ENCODE peak calls at places on chromosome 6, in five cellular contexts. W is K562, C is HepG2, A is H1, K is GM12878. T is an unnamed sample.
A peak's percentile ranks its signal among the peaks of the same experiment; 100 is the strongest.

GRCh38 chr6:11094411-11094851 is 797 bp downstream of the SMIM13 start:
- DNase-seq in W (peak; percentile 59), C (peak; percentile 50), A (peak; percentile 68), K (no peak), T (peak; percentile 41)

GRCh38 chr6:130900913-130901312 is 73.7 kb downstream of the SMLR1 start:
- DNase-seq in W (no peak), C (no peak), A (no peak), K (no peak), T (no peak)

GRCh38 chr6:160261991-160262718 is 3.5 kb upstream of the SLC22A2 start:
- DNase-seq in W (peak; percentile 70), C (peak; percentile 45), A (no peak), K (no peak), T (no peak)

GRCh38 chr6:166862287-166862977 is 93.9 kb downstream of the RNASET2 start:
- DNase-seq in W (no peak), C (no peak), A (peak; percentile 81), K (no peak), T (peak; percentile 53)

GRCh38 chr6:30103630-30104179 is 9.2 kb downstream of the TRIM31 start:
- DNase-seq in W (no peak), C (no peak), A (peak; percentile 58), K (no peak), T (no peak)

GRCh38 chr6:98845201-98846020 is 11.0 kb downstream of the POU3F2 start:
- DNase-seq in W (peak; percentile 71), C (peak; percentile 40), A (peak; percentile 95), K (peak; percentile 11), T (no peak)

GRCh38 chr6:152233547-152234320 is 403.4 kb downstream of the SYNE1 start:
- DNase-seq in W (no peak), C (no peak), A (no peak), K (no peak), T (no peak)

GRCh38 chr6:6775074-6775473 is 186.6 kb downstream of the LY86 start:
- DNase-seq in W (no peak), C (no peak), A (no peak), K (no peak), T (no peak)

GRCh38 chr6:53960311-53960710 is 150.9 kb upstream of the MLIP start:
- DNase-seq in W (no peak), C (no peak), A (no peak), K (no peak), T (no peak)

GRCh38 chr6:99434702-99435530 is 9.8 kb upstream of the PNISR start:
- DNase-seq in W (peak; percentile 19), C (peak; percentile 23), A (no peak), K (no peak), T (no peak)

GRCh38 chr6:3561745-3562144 is 104.9 kb upstream of the SLC22A23 start:
- DNase-seq in W (no peak), C (peak; percentile 20), A (no peak), K (no peak), T (no peak)

GRCh38 chr6:19525673-19526072 is 311.5 kb upstream of the ID4 start:
- DNase-seq in W (no peak), C (no peak), A (no peak), K (no peak), T (no peak)

GRCh38 chr6:160974304-160974771 is 17.2 kb upstream of the MAP3K4 start:
- DNase-seq in W (peak; percentile 49), C (no peak), A (no peak), K (no peak), T (no peak)

GRCh38 chr6:135088818-135089809 is 34.5 kb upstream of the HBS1L start:
- DNase-seq in W (peak; percentile 52), C (peak; percentile 25), A (no peak), K (peak; percentile 63), T (no peak)

GRCh38 chr6:142566628-142567396 is 265.0 kb downstream of the ADGRG6 start:
- DNase-seq in W (peak; percentile 75), C (peak; percentile 64), A (peak; percentile 92), K (peak; percentile 11), T (peak; percentile 23)

GRCh38 chr6:402901-403658 is 11.5 kb downstream of the IRF4 start:
- DNase-seq in W (no peak), C (no peak), A (no peak), K (no peak), T (no peak)

GRCh38 chr6:43286456-43286994 is 11.5 kb upstream of the SLC22A7 start:
- DNase-seq in W (no peak), C (no peak), A (no peak), K (no peak), T (no peak)

GRCh38 chr6:61887425-61887824 is 398.6 kb downstream of the KHDRBS2 start:
- DNase-seq in W (no peak), C (no peak), A (no peak), K (no peak), T (no peak)

GRCh38 chr6:45637611-45638257 is 260.0 kb upstream of the SUPT3H start:
- DNase-seq in W (no peak), C (no peak), A (no peak), K (no peak), T (no peak)

GRCh38 chr6:24757610-24758009 is 17.1 kb upstream of the GMNN start:
- DNase-seq in W (no peak), C (no peak), A (no peak), K (no peak), T (no peak)

GRCh38 chr6:28537509-28538140 is 11.9 kb downstream of the GPX5 start:
- DNase-seq in W (no peak), C (no peak), A (peak; percentile 76), K (peak; percentile 32), T (no peak)

GRCh38 chr6:146090474-146090873 is 61.6 kb downstream of the GRM1 start:
- DNase-seq in W (no peak), C (no peak), A (no peak), K (no peak), T (no peak)

GRCh38 chr6:131989036-131989435 is 37.9 kb upstream of the CCN2 start:
- DNase-seq in W (no peak), C (no peak), A (no peak), K (no peak), T (no peak)

DNA sequence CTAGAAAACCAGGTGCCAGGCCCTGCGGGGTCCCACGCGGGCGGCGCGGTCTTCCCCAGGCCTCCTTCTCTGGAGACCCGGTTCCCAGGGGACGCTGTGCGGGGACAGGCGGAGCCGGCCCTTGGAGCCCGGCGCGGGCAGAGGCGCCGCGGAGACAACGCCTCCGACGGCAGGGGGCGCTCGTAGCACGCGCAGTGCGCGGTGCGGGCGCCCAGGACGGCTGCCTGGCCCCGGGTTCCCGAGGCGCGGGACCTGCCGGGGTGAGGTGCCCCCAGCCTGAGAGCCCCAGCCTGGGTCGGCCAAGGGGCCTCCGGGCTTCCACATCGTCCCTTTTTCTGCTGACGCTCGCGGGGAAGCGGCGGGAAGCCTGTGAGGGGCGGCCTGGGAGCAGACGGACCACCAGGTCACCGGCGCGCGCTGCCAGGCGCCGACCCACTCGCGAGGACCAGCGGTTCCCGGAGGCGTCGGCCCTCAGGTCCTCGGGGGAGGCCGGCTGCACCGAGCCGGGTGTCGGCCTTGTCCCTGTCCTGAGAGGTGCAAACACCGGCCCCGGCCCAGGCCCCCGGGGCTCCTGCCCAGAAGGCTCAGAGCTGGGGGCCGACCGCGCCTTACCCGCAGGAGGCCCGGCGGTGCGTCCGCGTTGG is 5.2 kb upstream of the FOXC1 start:
- DNase-seq in W (peak; percentile 85), C (peak; percentile 54), A (peak; percentile 93), K (no peak), T (peak; percentile 82)
- TF ChIP-seq TAF1 in W (no peak), C (no peak), A (no peak), K (no peak), T (no peak)

GRCh38 chr6:113873043-113873667 is 16.0 kb downstream of the MARCKS start:
- DNase-seq in W (no peak), C (peak; percentile 88), A (no peak), K (no peak), T (no peak)
- TF ChIP-seq POLR2A in W (no peak), C (peak; percentile 24), A (no peak), K (no peak), T (peak; percentile 28)

DNA sequence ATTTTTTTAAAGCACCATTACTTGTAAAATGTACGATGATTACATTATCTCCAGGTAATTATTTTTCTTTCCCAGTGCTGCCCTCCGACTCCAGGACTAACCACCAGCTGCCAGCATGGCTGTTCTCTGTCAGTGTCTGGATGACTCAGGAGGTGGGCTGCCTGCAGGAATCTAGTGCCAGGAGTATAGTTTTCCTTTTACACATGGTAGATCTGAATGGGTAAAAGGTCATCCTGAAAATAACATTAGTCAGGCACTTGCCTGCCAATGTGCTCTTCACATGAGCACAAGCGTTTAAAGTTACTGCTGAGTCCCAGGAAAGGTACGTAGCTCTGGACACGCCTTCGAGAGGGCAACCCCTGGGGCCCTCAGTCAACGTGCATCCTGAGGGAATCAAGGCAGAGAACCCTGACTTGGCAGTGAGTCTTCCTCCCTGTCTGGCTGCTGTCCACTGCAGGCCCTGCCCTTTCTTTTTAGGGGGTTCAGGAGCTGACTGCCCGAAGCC is 2.4 kb downstream of the DYNLT1 start:
- DNase-seq in W (no peak), C (no peak), A (no peak), K (no peak), T (no peak)
- TF ChIP-seq POLR2AphosphoS5 in W (no peak), C (no peak), A (no peak), K (no peak), T (no peak)

GRCh38 chr6:113018351-113019151 is 671.4 kb downstream of the RFPL4B start:
- DNase-seq in W (no peak), C (no peak), A (no peak), K (no peak), T (no peak)
- TF ChIP-seq TAF1 in W (no peak), C (no peak), A (no peak), K (no peak), T (no peak)

T was measured in GM12892.